ENCODE peak calls at places on chromosomes 5 and 9, in ten cellular contexts. E, S, L, P, Y, N, H, R, M and I are unnamed samples.

GRCh38 chr5:51378415-51378777 is 4.9 kb upstream of the ISL1 start:
- DNase-seq in E (peak; percentile 63), S (no peak), L (no peak), P (no peak), Y (no peak), N (no peak), H (no peak), R (peak; percentile 20), M (no peak), I (no peak)

GRCh38 chr5:55608595-55608994 is 73.8 kb upstream of the PLPP1 start:
- DNase-seq in E (no peak), S (no peak), L (no peak), P (no peak), Y (no peak), N (no peak), H (no peak), R (no peak), M (no peak), I (no peak)

GRCh38 chr5:40171971-40172370 is 507.7 kb upstream of the PTGER4 start:
- DNase-seq in E (no peak), S (no peak), L (peak; percentile 37), P (no peak), Y (no peak), N (peak; percentile 22), H (no peak), R (no peak), M (no peak), I (no peak)

GRCh38 chr9:2923810-2924768 is 80.2 kb upstream of the PUM3 start:
- DNase-seq in E (no peak), S (no peak), L (no peak), P (no peak), Y (no peak), N (no peak), H (no peak), R (no peak), M (no peak), I (no peak)

GRCh38 chr9:1837453-1838084 is 177.6 kb upstream of the SMARCA2 start:
- DNase-seq in E (peak; percentile 59), S (no peak), L (peak; percentile 10), P (no peak), Y (no peak), N (no peak), H (no peak), R (peak; percentile 58), M (no peak), I (no peak)

GRCh38 chr5:125044491-125045282 is 298.2 kb upstream of the ZNF608 start:
- DNase-seq in E (no peak), S (no peak), L (no peak), P (no peak), Y (no peak), N (no peak), H (no peak), R (no peak), M (no peak), I (no peak)

GRCh38 chr5:1883120-1883924 is 597 bp upstream of the IRX4 start:
- DNase-seq in E (peak; percentile 31), S (peak; percentile 58), L (peak; percentile 63), P (no peak), Y (no peak), N (no peak), H (no peak), R (peak; percentile 61), M (no peak), I (no peak)

GRCh38 chr5:133814152-133814551 is 154.3 kb downstream of the C5orf15 start:
- DNase-seq in E (no peak), S (no peak), L (no peak), P (no peak), Y (no peak), N (no peak), H (no peak), R (no peak), M (no peak), I (no peak)

GRCh38 chr5:174386306-174386705 is 338.1 kb upstream of the MSX2 start:
- DNase-seq in E (no peak), S (no peak), L (no peak), P (no peak), Y (no peak), N (no peak), H (no peak), R (no peak), M (no peak), I (no peak)

GRCh38 chr9:91166796-91167366 is 194.8 kb downstream of the AUH start:
- DNase-seq in E (no peak), S (no peak), L (no peak), P (no peak), Y (no peak), N (no peak), H (no peak), R (no peak), M (peak; percentile 14), I (no peak)

GRCh38 chr9:129597355-129598088 is 23.4 kb downstream of the C9orf50 start:
- DNase-seq in E (no peak), S (peak; percentile 81), L (peak; percentile 80), P (no peak), Y (no peak), N (peak; percentile 26), H (no peak), R (peak; percentile 42), M (peak; percentile 92), I (no peak)

GRCh38 chr5:64532212-64532611 is 26.4 kb downstream of the RGS7BP start:
- DNase-seq in E (no peak), S (no peak), L (no peak), P (no peak), Y (no peak), N (no peak), H (no peak), R (no peak), M (no peak), I (no peak)

GRCh38 chr5:133015466-133015865 is 10.9 kb downstream of the ZCCHC10 start:
- DNase-seq in E (no peak), S (no peak), L (no peak), P (no peak), Y (no peak), N (no peak), H (no peak), R (no peak), M (no peak), I (no peak)

GRCh38 chr9:28293691-28294090 is 720.4 kb upstream of the C9orf72 start:
- DNase-seq in E (no peak), S (no peak), L (no peak), P (no peak), Y (no peak), N (no peak), H (no peak), R (no peak), M (no peak), I (no peak)

GRCh38 chr5:80698369-80698768 is 43.6 kb upstream of the DHFR start:
- DNase-seq in E (no peak), S (no peak), L (no peak), P (no peak), Y (no peak), N (no peak), H (no peak), R (no peak), M (no peak), I (no peak)

GRCh38 chr9:100714372-100715099 is 136.7 kb downstream of the CAVIN4 start:
- DNase-seq in E (peak; percentile 70), S (peak; percentile 59), L (peak; percentile 72), P (peak; percentile 15), Y (peak; percentile 45), N (no peak), H (peak; percentile 9), R (peak; percentile 85), M (peak; percentile 58), I (no peak)

GRCh38 chr9:22005083-22005699 is 3.9 kb downstream of the CDKN2B start:
- DNase-seq in E (no peak), S (no peak), L (no peak), P (no peak), Y (no peak), N (no peak), H (no peak), R (peak; percentile 33), M (no peak), I (no peak)

GRCh38 chr5:81363093-81363886 is 30.6 kb downstream of the ACOT12 start:
- DNase-seq in E (no peak), S (no peak), L (peak; percentile 12), P (no peak), Y (no peak), N (no peak), H (no peak), R (no peak), M (no peak), I (no peak)

GRCh38 chr9:130932220-130933069 is 6.6 kb downstream of the FIBCD1 start:
- DNase-seq in E (no peak), S (peak; percentile 89), L (peak; percentile 88), P (no peak), Y (no peak), N (no peak), H (no peak), R (no peak), M (no peak), I (no peak)

GRCh38 chr5:172634106-172634899 is 6.8 kb upstream of the NEURL1B start:
- DNase-seq in E (no peak), S (no peak), L (no peak), P (no peak), Y (no peak), N (no peak), H (no peak), R (no peak), M (no peak), I (no peak)

GRCh38 chr5:52856564-52856963 is 68.8 kb downstream of the ITGA1 start:
- DNase-seq in E (no peak), S (no peak), L (no peak), P (no peak), Y (no peak), N (no peak), H (no peak), R (no peak), M (no peak), I (no peak)

GRCh38 chr9:34454571-34455065 is 3.8 kb downstream of the FAM219A start:
- DNase-seq in E (no peak), S (peak; percentile 59), L (peak; percentile 33), P (no peak), Y (no peak), N (no peak), H (no peak), R (no peak), M (no peak), I (no peak)

GRCh38 chr5:97528941-97529340 is 345.9 kb upstream of the RIOK2 start:
- DNase-seq in E (no peak), S (peak; percentile 25), L (no peak), P (no peak), Y (no peak), N (no peak), H (no peak), R (no peak), M (no peak), I (no peak)